ENCODE peak calls at places on chromosomes 5 and 9, in seven cellular contexts. N, D, Y, V, O, U and S are unnamed samples.
A peak's percentile ranks its signal among the peaks of the same experiment; 100 is the strongest.

GRCh38 chr5:137432376-137432775 is 66.8 kb downstream of the SPOCK1 start:
- DNase-seq in N (no peak), D (no peak), Y (no peak), V (no peak), O (no peak), U (no peak), S (no peak)

GRCh38 chr9:136691316-136692189 is 4.3 kb upstream of the AGPAT2 start:
- DNase-seq in N (no peak), D (no peak), Y (peak; percentile 56), V (no peak), O (no peak), U (no peak), S (no peak)

GRCh38 chr9:129341197-129341990 is 163.3 kb upstream of the IER5L start:
- DNase-seq in N (no peak), D (no peak), Y (no peak), V (no peak), O (no peak), U (no peak), S (no peak)

GRCh38 chr5:123344819-123345426 is 78.3 kb downstream of the CEP120 start:
- DNase-seq in N (no peak), D (peak; percentile 75), Y (no peak), V (no peak), O (peak; percentile 84), U (peak; percentile 51), S (no peak)

GRCh38 chr9:88488166-88488565 is 46.8 kb upstream of the NXNL2 start:
- DNase-seq in N (no peak), D (no peak), Y (no peak), V (no peak), O (no peak), U (no peak), S (no peak)

GRCh38 chr9:122912964-122913673 is at the start of gene ZBTB6:
- DNase-seq in N (peak; percentile 64), D (peak; percentile 78), Y (peak; percentile 48), V (peak; percentile 78), O (peak; percentile 89), U (peak; percentile 95), S (peak; percentile 78)

GRCh38 chr9:87514136-87514535 is 16.5 kb downstream of the DAPK1 start:
- DNase-seq in N (no peak), D (no peak), Y (no peak), V (no peak), O (no peak), U (no peak), S (no peak)

GRCh38 chr5:157384971-157385709 is 74.9 kb upstream of the NIPAL4 start:
- DNase-seq in N (peak; percentile 46), D (peak; percentile 99), Y (no peak), V (no peak), O (peak; percentile 98), U (peak; percentile 99), S (no peak)

GRCh38 chr5:96997265-96997859 is 61.5 kb downstream of the LNPEP start:
- DNase-seq in N (no peak), D (peak; percentile 38), Y (no peak), V (no peak), O (peak; percentile 65), U (peak; percentile 54), S (no peak)

GRCh38 chr5:143023447-143024096 is 253.4 kb downstream of the ARHGAP26 start:
- DNase-seq in N (peak; percentile 79), D (no peak), Y (peak; percentile 15), V (no peak), O (no peak), U (no peak), S (no peak)

GRCh38 chr5:76685598-76686169 is 30.2 kb upstream of the F2R start:
- DNase-seq in N (no peak), D (peak; percentile 5), Y (no peak), V (no peak), O (no peak), U (no peak), S (no peak)

GRCh38 chr9:133494636-133495326 is 15.9 kb upstream of the SLC2A6 start:
- DNase-seq in N (no peak), D (no peak), Y (no peak), V (no peak), O (no peak), U (no peak), S (no peak)

GRCh38 chr5:60577116-60577515 is 122.8 kb downstream of the DEPDC1B start:
- DNase-seq in N (no peak), D (no peak), Y (no peak), V (no peak), O (no peak), U (peak; percentile 10), S (no peak)

GRCh38 chr5:132471006-132471907 is 19.3 kb downstream of the IRF1 start:
- DNase-seq in N (no peak), D (no peak), Y (no peak), V (no peak), O (no peak), U (no peak), S (peak; percentile 13)

GRCh38 chr5:140694276-140694675 is 3.0 kb downstream of the HARS2 start:
- DNase-seq in N (no peak), D (no peak), Y (no peak), V (no peak), O (no peak), U (no peak), S (no peak)
- H3K36me3 ChIP-seq in N (peaks cover 58% of the 10 kb centered on the region), D (peaks cover 77% of the 10 kb centered on the region), Y (peaks cover 42% of the 10 kb centered on the region), V (no peaks in the 10 kb centered on the region), O (peaks cover 56% of the 10 kb centered on the region), U (peaks cover 17% of the 10 kb centered on the region), S (peaks cover 37% of the 10 kb centered on the region)

DNA sequence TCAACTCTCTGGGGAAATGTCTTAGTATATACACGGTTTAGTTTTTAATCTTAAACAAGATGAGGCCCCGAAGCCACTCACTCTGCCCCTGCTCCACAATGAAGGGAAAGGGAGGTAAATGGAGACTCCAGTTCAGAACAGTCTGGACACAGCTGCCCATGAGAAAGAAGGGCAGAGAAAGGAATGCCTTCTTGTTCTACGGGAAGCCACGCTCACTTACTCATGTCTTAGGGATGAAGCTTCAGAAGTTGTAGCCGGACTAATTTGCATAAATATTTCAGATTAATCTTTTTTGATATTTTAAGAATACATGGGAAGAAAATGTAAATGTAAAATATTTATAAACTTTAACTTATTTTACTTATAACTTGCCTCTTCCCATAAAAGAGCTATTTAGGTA is 94.0 kb downstream of the COL23A1 start:
- DNase-seq in N (no peak), D (no peak), Y (no peak), V (no peak), O (no peak), U (no peak), S (no peak)
- H3K4me3 ChIP-seq in N (no peak overlapping the region), D (no peak overlapping the region), Y (no peak overlapping the region), V (no peak overlapping the region), O (no peak overlapping the region), U (no peak overlapping the region), S (no peak overlapping the region)

DNA sequence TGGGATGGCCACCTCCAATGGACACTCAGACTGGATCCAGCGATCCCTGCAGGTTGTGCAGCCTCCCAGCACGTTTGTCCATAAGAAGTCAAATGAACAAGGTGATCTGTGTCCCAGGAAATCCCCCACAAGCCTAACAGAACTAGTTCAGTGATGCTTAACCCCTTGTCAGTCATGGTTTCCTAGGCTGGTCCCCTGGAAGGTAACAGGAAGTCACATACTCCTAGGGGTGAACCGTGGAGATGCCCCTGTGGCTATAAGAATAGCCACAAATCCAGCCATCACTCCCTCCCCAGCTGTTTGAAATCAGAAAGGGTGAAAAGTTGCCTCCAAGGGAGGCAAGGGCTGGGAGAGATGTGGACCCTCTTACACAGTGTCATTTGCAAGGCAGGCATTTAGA is 22.5 kb downstream of the PAX5 start:
- DNase-seq in N (no peak), D (no peak), Y (no peak), V (no peak), O (no peak), U (no peak), S (no peak)
- H3K4me1 ChIP-seq in N (no peaks in the 10 kb centered on the region), D (no peaks in the 10 kb centered on the region), Y (no peaks in the 10 kb centered on the region), V (no peaks in the 10 kb centered on the region), O (no peaks in the 10 kb centered on the region), U (no peaks in the 10 kb centered on the region), S (no peaks in the 10 kb centered on the region)

DNA sequence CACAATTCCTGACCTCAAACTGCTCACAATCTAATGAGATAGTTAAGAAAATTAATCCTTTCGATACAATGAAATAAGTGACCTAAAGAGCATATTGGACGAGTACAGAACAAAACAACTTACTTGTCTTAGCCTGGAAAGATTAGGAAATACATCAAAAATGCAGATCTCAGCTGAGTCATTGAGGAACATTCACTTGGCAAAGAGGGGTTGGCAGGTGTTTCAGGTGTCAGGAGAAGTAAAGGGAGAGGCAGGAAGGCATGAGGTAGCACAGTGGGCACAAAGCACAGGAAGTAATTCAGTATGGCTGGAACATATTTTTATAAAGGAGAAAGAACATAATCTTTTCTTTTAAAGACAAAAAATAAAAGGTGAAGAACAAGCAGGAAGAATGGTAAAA is 628.8 kb upstream of the RGMB start:
- DNase-seq in N (no peak), D (no peak), Y (no peak), V (no peak), O (no peak), U (no peak), S (no peak)
- H3K36me3 ChIP-seq in N (no peaks in the 10 kb centered on the region), D (no peaks in the 10 kb centered on the region), Y (no peaks in the 10 kb centered on the region), V (no peaks in the 10 kb centered on the region), O (no peaks in the 10 kb centered on the region), U (no peaks in the 10 kb centered on the region), S (no peaks in the 10 kb centered on the region)

GRCh38 chr5:114055318-114055788 is 306.5 kb upstream of the KCNN2 start:
- DNase-seq in N (peak; percentile 58), D (peak; percentile 62), Y (peak; percentile 69), V (peak; percentile 52), O (peak; percentile 90), U (peak; percentile 87), S (no peak)
- H3K4me3 ChIP-seq in N (peak overlapping the region; percentile 71), D (peak overlapping the region; percentile 13), Y (peak overlapping the region; percentile 34), V (peak overlapping the region; percentile 35), O (peak overlapping the region; percentile 76), U (peak overlapping the region; percentile 60), S (no peak overlapping the region)

GRCh38 chr9:70488793-70489105 is 74.3 kb upstream of the KLF9 start:
- DNase-seq in N (no peak), D (no peak), Y (no peak), V (no peak), O (peak; percentile 43), U (no peak), S (no peak)
- H3K4me1 ChIP-seq in N (peaks cover 85% of the 10 kb centered on the region), D (peaks cover 12% of the 10 kb centered on the region), Y (no peaks in the 10 kb centered on the region), V (peaks cover 29% of the 10 kb centered on the region), O (peaks cover 37% of the 10 kb centered on the region), U (no peaks in the 10 kb centered on the region), S (peaks cover 7% of the 10 kb centered on the region)

DNA sequence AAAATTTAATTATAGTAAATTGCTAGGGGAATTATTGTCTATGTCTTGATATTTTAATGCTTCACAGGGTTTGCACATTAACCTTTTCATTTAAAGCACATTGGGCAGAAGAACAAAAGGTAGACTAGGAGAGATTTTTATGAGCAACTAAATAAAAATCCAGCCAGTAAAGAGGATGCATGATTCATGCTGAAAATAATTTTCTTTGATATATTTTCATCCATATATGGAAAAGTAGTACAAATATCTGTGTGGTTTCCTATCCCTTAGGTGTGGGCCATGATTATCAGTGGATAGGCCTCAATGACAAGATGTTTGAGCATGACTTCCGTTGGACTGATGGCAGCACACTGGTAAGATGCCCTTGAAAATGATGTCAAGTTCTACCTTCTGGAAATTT is 83.1 kb downstream of the VCAN start:
- DNase-seq in N (no peak), D (peak; percentile 22), Y (no peak), V (no peak), O (no peak), U (no peak), S (no peak)
- H3K36me3 ChIP-seq in N (no peaks in the 10 kb centered on the region), D (peaks cover 57% of the 10 kb centered on the region), Y (no peaks in the 10 kb centered on the region), V (no peaks in the 10 kb centered on the region), O (peaks cover 52% of the 10 kb centered on the region), U (peaks cover 3% of the 10 kb centered on the region), S (no peaks in the 10 kb centered on the region)